ENCODE peak calls at places on chromosomes 13 and 19, in ten cellular contexts. X is heart right ventricle, P is IMR-90, N is A549, W is fibroblast of lung, D is cardiac muscle cell, Y is H9, T is upper lobe of right lung, Q is substantia nigra, J is stomach. Z is an unnamed sample.

GRCh38 chr13:72757792-72758535 is 23.7 kb downstream of the DIS3 start:
- DNase-seq in D (no peak), J (no peak), W (peak), X (no peak), P (peak), T (no peak), Y (no peak), N (no peak), Q (no peak), Z (no peak)

GRCh38 chr13:36163303-36163702 is 32.1 kb upstream of the DCLK1 start:
- DNase-seq in J (no peak), Q (no peak), N (no peak), Y (no peak), W (peak), X (no peak), D (no peak), T (no peak), P (no peak), Z (no peak)

GRCh38 chr19:29806098-29806866 is 5.5 kb upstream of the CCNE1 start:
- DNase-seq in Q (no peak), T (no peak), Y (peak), P (peak), J (no peak), W (peak), X (peak), N (peak), D (peak), Z (peak)

GRCh38 chr13:97224544-97225324 is 2.6 kb downstream of the MBNL2 start:
- DNase-seq in D (no peak), Q (no peak), J (peak), T (no peak), P (peak), X (no peak), N (no peak), Y (no peak), W (peak), Z (no peak)

GRCh38 chr13:90201198-90201597 is 1146.3 kb upstream of the MIR17HG start:
- DNase-seq in N (no peak), J (no peak), W (peak), Q (no peak), X (no peak), P (no peak), Y (no peak), D (peak), T (no peak), Z (no peak)

GRCh38 chr13:52746141-52746540 is 6.5 kb upstream of the CNMD start:
- DNase-seq in P (no peak), N (no peak), D (no peak), T (no peak), Q (no peak), X (no peak), Y (no peak), J (no peak), W (no peak), Z (no peak)

GRCh38 chr19:17554968-17555479 is 425 bp upstream of the COLGALT1 start:
- DNase-seq in W (no peak), Q (no peak), X (no peak), P (no peak), N (no peak), D (no peak), T (no peak), J (no peak), Y (no peak), Z (no peak)

GRCh38 chr13:111179908-111180756 is 65.0 kb downstream of the ARHGEF7 start:
- DNase-seq in N (no peak), P (no peak), W (peak), X (no peak), Y (no peak), T (no peak), J (no peak), Q (no peak), D (no peak), Z (no peak)

GRCh38 chr13:27952931-27953670 is 16.0 kb downstream of the CDX2 start:
- DNase-seq in J (peak), Q (no peak), T (no peak), P (no peak), D (no peak), N (no peak), W (no peak), X (no peak), Y (no peak), Z (no peak)

GRCh38 chr19:4878491-4878968 is 11.1 kb upstream of the PLIN3 start:
- DNase-seq in P (no peak), W (no peak), T (no peak), J (no peak), D (no peak), X (peak), Q (peak), Y (peak), N (no peak), Z (no peak)

GRCh38 chr13:33537691-33538090 is 252.1 kb upstream of the STARD13 start:
- DNase-seq in N (no peak), W (no peak), X (no peak), T (no peak), P (no peak), J (no peak), Q (no peak), D (no peak), Y (no peak), Z (no peak)

GRCh38 chr13:91185294-91185863 is 162.1 kb upstream of the MIR17HG start:
- DNase-seq in Q (no peak), N (no peak), T (no peak), W (peak), P (peak), X (no peak), D (peak), J (no peak), Y (no peak), Z (no peak)

GRCh38 chr19:10086904-10087256 is 763 bp downstream of the SHFL start:
- DNase-seq in D (no peak), Q (no peak), X (no peak), Y (no peak), N (no peak), J (no peak), P (no peak), T (no peak), W (no peak), Z (no peak)
- H3K27ac ChIP-seq in D (no peak), Q (peak), X (peak), Y (no peak), N (peak), J (peak), P (no peak), T (peak), W (no peak), Z (peak)

GRCh38 chr13:44111701-44112100 is 232.0 kb downstream of the LACC1 start:
- DNase-seq in Q (no peak), J (no peak), T (no peak), Y (no peak), W (no peak), X (no peak), D (no peak), N (no peak), P (no peak), Z (no peak)

GRCh38 chr13:44120814-44121505 is 241.3 kb downstream of the LACC1 start:
- DNase-seq in D (no peak), Y (no peak), J (no peak), W (no peak), T (no peak), X (no peak), N (no peak), Q (no peak), P (no peak), Z (no peak)

GRCh38 chr13:44117351-44117750 is 237.6 kb downstream of the LACC1 start:
- DNase-seq in Q (no peak), X (no peak), W (peak), J (no peak), P (peak), D (no peak), N (no peak), T (no peak), Y (no peak), Z (no peak)

GRCh38 chr13:44112700-44113329 is 233.1 kb downstream of the LACC1 start:
- DNase-seq in Y (no peak), J (no peak), T (no peak), W (no peak), D (no peak), N (no peak), Q (no peak), X (no peak), P (no peak), Z (no peak)

GRCh38 chr13:44116562-44117315 is 237.0 kb downstream of the LACC1 start:
- DNase-seq in D (peak), W (peak), P (peak), N (no peak), T (no peak), X (no peak), J (no peak), Y (no peak), Q (no peak), Z (no peak)
- H3K27ac ChIP-seq in D (peak), W (no peak), P (peak), N (peak), T (peak), X (peak), J (peak), Y (no peak), Q (no peak), Z (peak)

DNA sequence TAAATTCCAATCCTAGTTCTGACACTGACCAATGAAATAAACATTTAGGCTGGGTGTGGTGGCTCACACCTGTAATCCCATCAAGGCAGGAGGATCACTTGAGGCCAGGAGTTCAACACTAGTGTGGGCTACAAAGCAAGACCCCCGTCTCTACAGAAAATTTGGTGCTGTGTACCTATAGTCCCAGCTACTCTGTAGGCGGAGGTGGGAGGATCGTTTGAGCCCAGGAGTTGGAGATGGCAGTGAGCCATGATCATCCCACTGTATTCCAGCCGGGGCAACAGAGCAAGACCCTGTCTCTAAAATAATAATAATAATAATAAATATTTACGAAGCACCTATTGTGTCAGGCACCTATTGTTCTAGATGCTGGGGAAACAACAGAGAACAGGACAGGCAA is 6.7 kb downstream of the IRGQ start:
- DNase-seq in Q (no peak), P (no peak), W (no peak), T (no peak), X (no peak), J (no peak), N (no peak), Y (no peak), D (no peak), Z (no peak)
- H3K27ac ChIP-seq in Q (no peak), P (no peak), W (no peak), T (no peak), X (no peak), J (no peak), N (no peak), Y (no peak), D (no peak), Z (no peak)

DNA sequence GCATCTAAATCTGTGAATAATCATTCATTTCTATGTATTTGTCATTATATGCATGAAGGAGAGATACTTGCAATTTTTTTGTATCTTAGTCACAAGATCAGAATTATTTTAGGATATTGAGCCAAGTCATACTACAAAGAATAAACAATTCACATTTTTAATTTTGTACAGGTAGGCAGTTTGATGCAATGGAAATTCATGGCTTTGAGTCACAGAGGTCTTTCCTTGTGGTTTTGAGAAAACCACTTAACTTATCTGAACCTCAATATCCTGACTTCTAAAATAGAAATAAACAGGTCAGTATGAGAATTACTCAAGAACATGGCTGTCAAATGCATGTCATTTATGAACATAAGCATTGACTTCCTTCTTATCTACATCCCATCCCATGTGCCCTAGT is 221.4 kb upstream of the SLC10A2 start:
- DNase-seq in N (no peak), Q (no peak), T (no peak), D (no peak), Y (no peak), J (no peak), P (no peak), W (peak), X (no peak), Z (no peak)
- H3K27ac ChIP-seq in N (no peak), Q (no peak), T (no peak), D (peak), Y (no peak), J (no peak), P (no peak), W (no peak), X (no peak), Z (no peak)

GRCh38 chr19:57351867-57352266 is 796 bp downstream of the ZNF304 start:
- DNase-seq in Q (no peak), T (no peak), J (no peak), W (no peak), P (peak), X (no peak), D (no peak), Y (no peak), N (no peak), Z (no peak)

GRCh38 chr19:57355916-57356315 is 4.8 kb downstream of the ZNF304 start:
- DNase-seq in T (no peak), Y (no peak), N (no peak), Q (no peak), X (no peak), D (no peak), W (no peak), J (no peak), P (no peak), Z (no peak)

GRCh38 chr19:57348136-57348535 is 2.9 kb upstream of the ZNF304 start:
- DNase-seq in T (no peak), D (no peak), Y (no peak), W (peak), P (peak), X (no peak), N (no peak), Q (no peak), J (no peak), Z (no peak)

GRCh38 chr19:57350877-57351805 is at the start of gene ZNF304:
- DNase-seq in X (peak), Q (peak), P (peak), N (peak), J (peak), D (peak), W (peak), T (peak), Y (peak), Z (peak)
- H3K27ac ChIP-seq in X (peak), Q (peak), P (peak), N (peak), J (peak), D (peak), W (peak), T (peak), Y (no peak), Z (peak)

GRCh38 chr19:11457831-11458230 is 22.4 kb downstream of the PRKCSH start:
- DNase-seq in X (no peak), N (no peak), Q (no peak), T (no peak), W (no peak), D (no peak), P (no peak), Y (no peak), J (no peak), Z (no peak)
- H3K27ac ChIP-seq in X (no peak), N (no peak), Q (peak), T (no peak), W (no peak), D (no peak), P (no peak), Y (no peak), J (no peak), Z (no peak)

GRCh38 chr19:27775395-27775794 is 1437.6 kb downstream of the UQCRFS1 start:
- DNase-seq in N (no peak), Y (peak), Q (no peak), P (no peak), X (no peak), W (no peak), J (no peak), T (no peak), D (no peak), Z (no peak)

GRCh38 chr19:27776524-27776923 is 1436.4 kb downstream of the UQCRFS1 start:
- DNase-seq in N (no peak), T (no peak), Q (no peak), W (no peak), P (no peak), D (no peak), Y (peak), J (no peak), X (no peak), Z (no peak)

GRCh38 chr19:27777242-27777641 is 1435.7 kb downstream of the UQCRFS1 start:
- DNase-seq in P (no peak), Y (peak), N (no peak), D (no peak), Q (no peak), T (no peak), X (no peak), J (no peak), W (no peak), Z (no peak)

GRCh38 chr19:27774827-27775226 is 1438.1 kb downstream of the UQCRFS1 start:
- DNase-seq in X (no peak), J (no peak), Y (peak), T (no peak), Q (no peak), P (no peak), W (no peak), D (no peak), N (no peak), Z (no peak)

DNA sequence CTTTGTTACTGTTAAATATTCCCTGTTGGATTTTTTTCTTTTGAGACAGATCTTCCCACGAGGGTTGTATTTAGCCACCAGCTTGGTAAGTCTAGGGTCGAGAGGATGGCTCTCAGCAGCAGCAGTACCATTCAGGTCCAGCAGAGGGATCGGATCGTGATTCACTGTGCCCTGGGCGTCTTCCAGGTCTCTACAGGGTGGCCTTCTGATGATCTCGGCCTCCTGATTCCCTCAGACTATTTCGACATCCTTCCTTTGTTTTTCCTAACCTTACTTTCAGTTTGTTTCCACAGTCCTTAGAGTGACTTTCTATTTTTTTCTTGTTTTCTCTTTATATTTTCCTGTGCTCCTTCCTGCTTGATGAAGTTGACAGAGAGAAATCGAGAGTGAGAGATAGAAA is 1436.9 kb downstream of the UQCRFS1 start:
- DNase-seq in X (no peak), Q (no peak), J (no peak), W (peak), D (no peak), Y (peak), T (no peak), P (peak), N (peak), Z (no peak)
- H3K27ac ChIP-seq in X (no peak), Q (no peak), J (no peak), W (no peak), D (no peak), Y (no peak), T (no peak), P (no peak), N (no peak), Z (no peak)

DNA sequence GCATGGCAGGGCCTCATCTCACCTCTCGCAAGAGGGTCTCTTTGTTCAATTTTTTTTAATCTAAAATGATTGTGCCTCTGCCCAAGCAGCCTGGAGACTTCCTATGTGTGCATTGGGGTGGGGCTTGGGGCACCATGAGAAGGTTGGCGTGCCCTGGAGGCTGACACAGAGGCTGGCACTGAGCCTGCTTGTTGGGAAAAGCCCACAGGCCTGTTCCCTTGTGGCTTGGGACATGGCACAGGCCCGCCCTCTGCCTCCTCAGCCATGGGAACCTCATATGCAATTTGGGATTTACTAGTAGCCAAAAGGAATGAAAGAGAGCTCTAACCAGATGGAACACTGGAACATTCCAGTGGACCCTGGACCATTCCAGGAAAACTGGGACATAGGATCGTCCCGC is 8.0 kb downstream of the FXYD3 start:
- DNase-seq in Q (peak), T (no peak), D (no peak), P (no peak), J (peak), N (no peak), W (no peak), X (no peak), Y (no peak), Z (peak)
- H3K27ac ChIP-seq in Q (peak), T (peak), D (no peak), P (no peak), J (peak), N (no peak), W (no peak), X (peak), Y (no peak), Z (peak)

GRCh38 chr19:1278713-1279112 is 3.4 kb downstream of the FAM174C start:
- DNase-seq in X (peak), D (no peak), T (no peak), Y (no peak), Q (no peak), P (no peak), J (no peak), N (no peak), W (no peak), Z (no peak)
- H3K27ac ChIP-seq in X (no peak), D (no peak), T (no peak), Y (no peak), Q (no peak), P (no peak), J (no peak), N (no peak), W (no peak), Z (no peak)

GRCh38 chr19:21317821-21318220 is 11.4 kb downstream of the ZNF708 start:
- DNase-seq in Y (no peak), J (no peak), P (no peak), N (no peak), X (no peak), D (no peak), Q (no peak), W (no peak), T (no peak), Z (no peak)
- H3K27ac ChIP-seq in Y (no peak), J (no peak), P (no peak), N (no peak), X (no peak), D (no peak), Q (peak), W (no peak), T (no peak), Z (no peak)

Z was measured in aorta.